ENCODE peak calls at places on chromosomes 2 and 18, in five cellular contexts. C is A673, N is heart right ventricle, M is brain microvascular endothelial cell, U is D721Med. P is an unnamed sample.
A peak's percentile ranks its signal among the peaks of the same experiment; 100 is the strongest.

GRCh38 chr2:187150667-187151066 is 297.4 kb downstream of the CALCRL start:
- DNase-seq in C (no peak), N (no peak), M (peak; percentile 49), U (no peak), P (no peak)

GRCh38 chr2:17849260-17849659 is 29.2 kb upstream of the KCNS3 start:
- DNase-seq in C (no peak), N (no peak), M (no peak), U (no peak), P (no peak)

GRCh38 chr2:150876201-150877085 is 385.2 kb downstream of the RBM43 start:
- DNase-seq in C (no peak), N (no peak), M (no peak), U (no peak), P (no peak)

GRCh38 chr18:63178526-63178880 is 141.1 kb downstream of the BCL2 start:
- DNase-seq in C (peak; percentile 77), N (peak; percentile 48), M (no peak), U (no peak), P (no peak)

GRCh38 chr2:191009541-191010374 is 4.2 kb downstream of the STAT1 start:
- DNase-seq in C (no peak), N (no peak), M (no peak), U (no peak), P (no peak)

GRCh38 chr2:122703676-122704075 is 948.2 kb downstream of the TSN start:
- DNase-seq in C (no peak), N (no peak), M (no peak), U (no peak), P (no peak)

GRCh38 chr18:24995056-24995455 is 356.9 kb downstream of the ZNF521 start:
- DNase-seq in C (no peak), N (no peak), M (no peak), U (no peak), P (no peak)

GRCh38 chr2:239715202-239715601 is 309.9 kb downstream of the NDUFA10 start:
- DNase-seq in C (no peak), N (no peak), M (no peak), U (no peak), P (no peak)

GRCh38 chr18:59715445-59715844 is 18.2 kb upstream of the CCBE1 start:
- DNase-seq in C (no peak), N (no peak), M (peak; percentile 60), U (no peak), P (no peak)

GRCh38 chr2:55112229-55113016 is 62.2 kb upstream of the RTN4 start:
- DNase-seq in C (no peak), N (peak; percentile 84), M (peak; percentile 69), U (no peak), P (no peak)

GRCh38 chr2:237113026-237113810 is 27.5 kb downstream of the COPS8 start:
- DNase-seq in C (no peak), N (no peak), M (no peak), U (no peak), P (no peak)

GRCh38 chr18:57025525-57025924 is 121.4 kb upstream of the BOD1L2 start:
- DNase-seq in C (peak; percentile 35), N (no peak), M (no peak), U (no peak), P (no peak)

GRCh38 chr2:207437136-207437856 is 92.5 kb upstream of the CREB1 start:
- DNase-seq in C (no peak), N (no peak), M (no peak), U (no peak), P (no peak)

GRCh38 chr2:20184067-20184938 is 40.6 kb downstream of the SDC1 start:
- DNase-seq in C (no peak), N (no peak), M (peak; percentile 71), U (no peak), P (no peak)

GRCh38 chr2:221051162-221051561 is 520.9 kb downstream of the EPHA4 start:
- DNase-seq in C (no peak), N (no peak), M (no peak), U (no peak), P (no peak)

GRCh38 chr2:232420073-232420454 is 13.4 kb downstream of the ALPG start:
- DNase-seq in C (no peak), N (no peak), M (no peak), U (no peak), P (no peak)

GRCh38 chr2:105283532-105283931 is 42.0 kb downstream of the GPR45 start:
- DNase-seq in C (no peak), N (no peak), M (no peak), U (no peak), P (no peak)
- TF ChIP-seq CTCF in C (no peak), N (no peak), M (no peak), U (no peak), P (no peak)

DNA sequence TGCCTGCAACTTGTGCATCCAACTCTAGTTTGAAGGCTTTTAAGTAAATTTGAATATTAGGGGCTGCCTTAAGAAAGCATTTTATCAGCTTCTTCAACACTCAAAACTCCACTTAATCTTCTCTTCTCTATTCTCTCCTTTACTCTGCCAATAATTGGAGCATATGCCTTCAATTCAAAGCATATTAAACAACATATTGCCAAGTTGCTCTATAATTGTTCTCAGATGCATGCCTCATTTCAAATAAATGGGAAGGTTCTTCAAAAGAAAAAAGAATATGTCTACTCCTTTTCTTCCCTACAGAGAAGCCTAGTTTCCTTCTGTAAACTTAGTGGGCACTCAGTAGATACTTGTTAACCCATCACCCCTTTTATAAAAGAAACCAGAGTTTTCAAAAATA is 84.9 kb upstream of the NCKAP5 start:
- DNase-seq in C (no peak), N (no peak), M (no peak), U (no peak), P (no peak)
- TF ChIP-seq CTCF in C (no peak), N (no peak), M (no peak), U (no peak), P (no peak)

DNA sequence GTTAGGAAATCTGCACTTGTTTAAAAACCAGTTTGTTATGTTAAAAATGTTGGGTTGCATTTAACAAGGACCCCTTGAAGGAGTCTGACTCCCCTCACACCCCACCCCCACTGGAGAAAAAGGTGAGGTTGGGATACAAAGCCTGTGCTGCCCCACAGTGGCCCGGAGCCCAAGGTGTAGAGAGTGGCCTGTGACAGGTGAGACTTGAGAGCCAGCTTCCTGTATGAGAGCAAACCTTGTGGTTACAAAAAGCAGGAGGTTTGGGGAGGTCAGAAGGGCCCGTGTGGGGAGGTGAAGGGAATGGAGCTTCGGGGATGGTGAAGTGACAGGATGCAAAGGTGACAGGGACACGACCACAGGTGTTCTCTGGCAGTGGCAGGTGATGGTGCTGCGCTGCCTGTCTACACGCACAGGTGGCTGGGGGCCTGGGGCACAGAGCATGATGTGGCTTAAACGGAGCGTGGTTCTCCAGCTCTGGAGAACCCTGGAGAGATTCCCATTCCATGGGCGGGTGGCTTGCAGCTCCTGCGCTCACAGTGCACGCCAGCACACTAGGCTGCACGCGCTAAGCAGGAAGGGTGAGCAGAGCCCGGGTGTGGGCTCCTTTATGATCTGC is 29.0 kb downstream of the IMPA2 start:
- DNase-seq in C (no peak), N (no peak), M (no peak), U (no peak), P (no peak)
- TF ChIP-seq CTCF in C (no peak), N (no peak), M (no peak), U (no peak), P (no peak)

GRCh38 chr18:53698907-53699306 is 525.6 kb downstream of the MBD2 start:
- DNase-seq in C (peak; percentile 69), N (peak; percentile 18), M (peak; percentile 45), U (peak; percentile 17), P (peak; percentile 22)
- TF ChIP-seq CTCF in C (peak; percentile 78), N (peak; percentile 45), M (peak; percentile 71), U (peak; percentile 46), P (peak; percentile 39)

GRCh38 chr18:26103579-26103978 is 13.2 kb upstream of the SS18 start:
- DNase-seq in C (peak; percentile 13), N (no peak), M (no peak), U (no peak), P (no peak)
- TF ChIP-seq CTCF in C (peak; percentile 37), N (no peak), M (peak; percentile 29), U (peak; percentile 35), P (no peak)

DNA sequence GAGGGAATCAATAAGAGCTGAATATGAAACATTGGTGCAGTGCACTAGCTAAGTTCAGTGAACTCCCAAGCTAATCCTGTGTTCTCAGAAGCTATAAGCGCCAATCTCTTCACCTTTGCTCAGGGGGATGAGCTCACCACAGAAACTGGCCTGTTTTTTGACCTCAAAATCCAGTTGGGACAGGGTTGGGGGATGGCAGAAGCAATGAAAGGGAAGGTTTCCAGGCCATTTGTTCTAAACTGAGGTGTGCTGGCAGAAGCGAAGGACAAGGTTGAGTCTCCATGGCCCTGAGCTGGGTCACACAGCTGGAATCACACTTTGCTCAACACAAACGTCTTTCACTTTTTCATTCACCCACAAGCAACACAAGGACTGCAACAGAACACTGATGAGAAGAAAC is 258.4 kb downstream of the NRXN1 start:
- DNase-seq in C (no peak), N (no peak), M (no peak), U (no peak), P (no peak)
- TF ChIP-seq CTCF in C (no peak), N (no peak), M (no peak), U (no peak), P (no peak)

GRCh38 chr2:179264238-179265081 is at the start of gene SESTD1:
- DNase-seq in C (peak; percentile 53), N (peak; percentile 71), M (no peak), U (peak; percentile 41), P (peak; percentile 72)

GRCh38 chr2:179263460-179264237 is 983 bp downstream of the SESTD1 start:
- DNase-seq in C (peak; percentile 66), N (peak; percentile 41), M (peak; percentile 66), U (peak; percentile 20), P (peak; percentile 37)

GRCh38 chr2:179265082-179265575 is 497 bp upstream of the SESTD1 start:
- DNase-seq in C (peak; percentile 4), N (no peak), M (no peak), U (no peak), P (no peak)

GRCh38 chr2:179268277-179268935 is 3.8 kb upstream of the SESTD1 start:
- DNase-seq in C (peak; percentile 39), N (no peak), M (no peak), U (no peak), P (no peak)

DNA sequence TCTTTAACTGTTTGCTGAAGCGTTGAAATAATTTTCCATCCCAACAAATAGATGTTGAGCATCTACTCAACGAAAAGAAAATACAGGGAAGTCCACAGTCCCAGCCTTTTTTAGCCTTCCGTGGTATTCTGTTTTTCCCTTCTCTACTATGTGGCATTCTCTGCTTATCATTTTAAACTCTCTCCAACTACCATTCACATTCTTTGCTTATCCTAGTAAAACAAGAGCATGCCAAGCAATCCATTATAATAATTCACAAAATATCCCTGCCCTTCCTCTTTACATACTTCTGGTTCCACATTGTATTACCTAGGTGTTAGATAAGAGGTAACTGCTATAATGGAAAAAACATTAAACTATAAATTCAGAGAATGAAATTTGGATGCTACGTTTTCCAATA is 1.6 kb upstream of the SESTD1 start:
- DNase-seq in C (no peak), N (no peak), M (no peak), U (no peak), P (no peak)
- TF ChIP-seq CTCF in C (no peak), N (no peak), M (no peak), U (no peak), P (no peak)

P was measured in GM10248.